ENCODE peak calls at places on chromosomes 5 and 9, in nine cellular contexts. One of them, this sample, is unnamed.

GRCh38 chr5:96909435-96909834 is 26.4 kb upstream of the LNPEP start:
- DNase-seq in activated CD8-positive, alpha-beta memory T cell treated with anti-CD3 and anti-CD28 coated beads, Interleukin-2, amount 50 U/mL, for 48 hours: no peak
- DNase-seq in Calu3: no peak
- DNase-seq in HCT116: no peak
- DNase-seq in astrocyte of the spinal cord: no peak
- DNase-seq in cardiac muscle cell: no peak
- DNase-seq in ovary: no peak
- DNase-seq in mesendoderm: no peak
- DNase-seq in cardiac fibroblast: no peak
- DNase-seq in this sample: no peak

GRCh38 chr5:58937031-58937681 is 354.3 kb downstream of the RAB3C start:
- DNase-seq in activated CD8-positive, alpha-beta memory T cell treated with anti-CD3 and anti-CD28 coated beads, Interleukin-2, amount 50 U/mL, for 48 hours: no peak
- DNase-seq in Calu3: no peak
- DNase-seq in HCT116: no peak
- DNase-seq in astrocyte of the spinal cord: no peak
- DNase-seq in cardiac muscle cell: no peak
- DNase-seq in ovary: no peak
- DNase-seq in mesendoderm: no peak
- DNase-seq in cardiac fibroblast: no peak
- DNase-seq in this sample: no peak

GRCh38 chr5:141825836-141826560 is 52.2 kb downstream of the PCDH1 start:
- DNase-seq in activated CD8-positive, alpha-beta memory T cell treated with anti-CD3 and anti-CD28 coated beads, Interleukin-2, amount 50 U/mL, for 48 hours: no peak
- DNase-seq in Calu3: no peak
- DNase-seq in HCT116: no peak
- DNase-seq in astrocyte of the spinal cord: no peak
- DNase-seq in cardiac muscle cell: peak
- DNase-seq in ovary: no peak
- DNase-seq in mesendoderm: no peak
- DNase-seq in cardiac fibroblast: no peak
- DNase-seq in this sample: no peak

GRCh38 chr5:77758141-77758938 is 17.8 kb downstream of the TBCA start:
- DNase-seq in activated CD8-positive, alpha-beta memory T cell treated with anti-CD3 and anti-CD28 coated beads, Interleukin-2, amount 50 U/mL, for 48 hours: no peak
- DNase-seq in Calu3: no peak
- DNase-seq in HCT116: no peak
- DNase-seq in astrocyte of the spinal cord: no peak
- DNase-seq in cardiac muscle cell: no peak
- DNase-seq in ovary: no peak
- DNase-seq in mesendoderm: peak
- DNase-seq in cardiac fibroblast: no peak
- DNase-seq in this sample: no peak

GRCh38 chr5:149309354-149309753 is 35.9 kb upstream of the GRPEL2 start:
- DNase-seq in activated CD8-positive, alpha-beta memory T cell treated with anti-CD3 and anti-CD28 coated beads, Interleukin-2, amount 50 U/mL, for 48 hours: no peak
- DNase-seq in Calu3: no peak
- DNase-seq in HCT116: no peak
- DNase-seq in astrocyte of the spinal cord: no peak
- DNase-seq in cardiac muscle cell: no peak
- DNase-seq in ovary: no peak
- DNase-seq in mesendoderm: no peak
- DNase-seq in cardiac fibroblast: no peak
- DNase-seq in this sample: no peak

GRCh38 chr9:134442486-134443168 is 116.4 kb downstream of the RXRA start:
- DNase-seq in activated CD8-positive, alpha-beta memory T cell treated with anti-CD3 and anti-CD28 coated beads, Interleukin-2, amount 50 U/mL, for 48 hours: peak
- DNase-seq in Calu3: no peak
- DNase-seq in HCT116: no peak
- DNase-seq in astrocyte of the spinal cord: peak
- DNase-seq in cardiac muscle cell: peak
- DNase-seq in ovary: no peak
- DNase-seq in mesendoderm: peak
- DNase-seq in cardiac fibroblast: peak
- DNase-seq in this sample: no peak

GRCh38 chr5:179123109-179123426 is 62.9 kb downstream of the ZNF354C start:
- DNase-seq in activated CD8-positive, alpha-beta memory T cell treated with anti-CD3 and anti-CD28 coated beads, Interleukin-2, amount 50 U/mL, for 48 hours: no peak
- DNase-seq in Calu3: no peak
- DNase-seq in HCT116: no peak
- DNase-seq in astrocyte of the spinal cord: no peak
- DNase-seq in cardiac muscle cell: no peak
- DNase-seq in ovary: no peak
- DNase-seq in mesendoderm: no peak
- DNase-seq in cardiac fibroblast: no peak
- DNase-seq in this sample: no peak

GRCh38 chr5:179883163-179883562 is 24.5 kb downstream of the TBC1D9B start:
- DNase-seq in activated CD8-positive, alpha-beta memory T cell treated with anti-CD3 and anti-CD28 coated beads, Interleukin-2, amount 50 U/mL, for 48 hours: no peak
- DNase-seq in Calu3: no peak
- DNase-seq in HCT116: no peak
- DNase-seq in astrocyte of the spinal cord: no peak
- DNase-seq in cardiac muscle cell: no peak
- DNase-seq in ovary: no peak
- DNase-seq in mesendoderm: no peak
- DNase-seq in cardiac fibroblast: no peak
- DNase-seq in this sample: no peak

GRCh38 chr5:77211013-77211690 is 672 bp downstream of the PDE8B start:
- DNase-seq in activated CD8-positive, alpha-beta memory T cell treated with anti-CD3 and anti-CD28 coated beads, Interleukin-2, amount 50 U/mL, for 48 hours: no peak
- DNase-seq in Calu3: peak
- DNase-seq in HCT116: no peak
- DNase-seq in astrocyte of the spinal cord: no peak
- DNase-seq in cardiac muscle cell: peak
- DNase-seq in ovary: no peak
- DNase-seq in mesendoderm: peak
- DNase-seq in cardiac fibroblast: no peak
- DNase-seq in this sample: no peak

GRCh38 chr5:157516016-157516415 is 56.0 kb downstream of the NIPAL4 start:
- DNase-seq in activated CD8-positive, alpha-beta memory T cell treated with anti-CD3 and anti-CD28 coated beads, Interleukin-2, amount 50 U/mL, for 48 hours: peak
- DNase-seq in Calu3: no peak
- DNase-seq in HCT116: no peak
- DNase-seq in astrocyte of the spinal cord: peak
- DNase-seq in cardiac muscle cell: no peak
- DNase-seq in ovary: peak
- DNase-seq in mesendoderm: no peak
- DNase-seq in cardiac fibroblast: peak
- DNase-seq in this sample: no peak

GRCh38 chr5:139658928-139659667 is 10.9 kb downstream of the CXXC5 start:
- DNase-seq in activated CD8-positive, alpha-beta memory T cell treated with anti-CD3 and anti-CD28 coated beads, Interleukin-2, amount 50 U/mL, for 48 hours: no peak
- DNase-seq in Calu3: no peak
- DNase-seq in HCT116: no peak
- DNase-seq in astrocyte of the spinal cord: peak
- DNase-seq in cardiac muscle cell: peak
- DNase-seq in ovary: no peak
- DNase-seq in mesendoderm: peak
- DNase-seq in cardiac fibroblast: peak
- DNase-seq in this sample: no peak

GRCh38 chr5:141807732-141808131 is 70.5 kb downstream of the PCDH1 start:
- DNase-seq in activated CD8-positive, alpha-beta memory T cell treated with anti-CD3 and anti-CD28 coated beads, Interleukin-2, amount 50 U/mL, for 48 hours: no peak
- DNase-seq in Calu3: no peak
- DNase-seq in HCT116: no peak
- DNase-seq in astrocyte of the spinal cord: no peak
- DNase-seq in cardiac muscle cell: no peak
- DNase-seq in ovary: no peak
- DNase-seq in mesendoderm: no peak
- DNase-seq in cardiac fibroblast: no peak
- DNase-seq in this sample: no peak

GRCh38 chr5:161093105-161093504 is 241.1 kb upstream of the ATP10B start:
- DNase-seq in activated CD8-positive, alpha-beta memory T cell treated with anti-CD3 and anti-CD28 coated beads, Interleukin-2, amount 50 U/mL, for 48 hours: no peak
- DNase-seq in Calu3: no peak
- DNase-seq in HCT116: no peak
- DNase-seq in astrocyte of the spinal cord: peak
- DNase-seq in cardiac muscle cell: no peak
- DNase-seq in ovary: no peak
- DNase-seq in mesendoderm: no peak
- DNase-seq in cardiac fibroblast: no peak
- DNase-seq in this sample: no peak

GRCh38 chr9:70406446-70406862 is 8.0 kb downstream of the KLF9 start:
- DNase-seq in activated CD8-positive, alpha-beta memory T cell treated with anti-CD3 and anti-CD28 coated beads, Interleukin-2, amount 50 U/mL, for 48 hours: no peak
- DNase-seq in Calu3: no peak
- DNase-seq in HCT116: no peak
- DNase-seq in astrocyte of the spinal cord: peak
- DNase-seq in cardiac muscle cell: no peak
- DNase-seq in ovary: peak
- DNase-seq in mesendoderm: peak
- DNase-seq in cardiac fibroblast: peak
- DNase-seq in this sample: no peak

GRCh38 chr5:124596595-124597388 is 149.6 kb downstream of the ZNF608 start:
- DNase-seq in activated CD8-positive, alpha-beta memory T cell treated with anti-CD3 and anti-CD28 coated beads, Interleukin-2, amount 50 U/mL, for 48 hours: no peak
- DNase-seq in Calu3: peak
- DNase-seq in HCT116: peak
- DNase-seq in astrocyte of the spinal cord: peak
- DNase-seq in cardiac muscle cell: no peak
- DNase-seq in ovary: no peak
- DNase-seq in mesendoderm: peak
- DNase-seq in cardiac fibroblast: peak
- DNase-seq in this sample: no peak

GRCh38 chr9:99300103-99300439 is 78.0 kb downstream of the SEC61B start:
- DNase-seq in activated CD8-positive, alpha-beta memory T cell treated with anti-CD3 and anti-CD28 coated beads, Interleukin-2, amount 50 U/mL, for 48 hours: no peak
- DNase-seq in Calu3: no peak
- DNase-seq in HCT116: no peak
- DNase-seq in astrocyte of the spinal cord: no peak
- DNase-seq in cardiac muscle cell: no peak
- DNase-seq in ovary: no peak
- DNase-seq in mesendoderm: no peak
- DNase-seq in cardiac fibroblast: no peak
- DNase-seq in this sample: no peak

GRCh38 chr5:124825983-124826337 is 79.5 kb upstream of the ZNF608 start:
- DNase-seq in activated CD8-positive, alpha-beta memory T cell treated with anti-CD3 and anti-CD28 coated beads, Interleukin-2, amount 50 U/mL, for 48 hours: no peak
- DNase-seq in Calu3: no peak
- DNase-seq in HCT116: no peak
- DNase-seq in astrocyte of the spinal cord: no peak
- DNase-seq in cardiac muscle cell: no peak
- DNase-seq in ovary: no peak
- DNase-seq in mesendoderm: no peak
- DNase-seq in cardiac fibroblast: no peak
- DNase-seq in this sample: no peak